ENCODE peak calls at places on chromosomes 5 and 9, in eight cellular contexts. One of them, this sample, is unnamed.

GRCh38 chr9:20683351-20684034 is 566 bp upstream of the FOCAD start:
- DNase-seq in adrenal gland: peak; percentile 92
- DNase-seq in left ventricle myocardium inferior: peak; percentile 54
- DNase-seq in PC-3: peak; percentile 17
- DNase-seq in ovary: peak; percentile 79
- DNase-seq in K562: peak; percentile 49
- DNase-seq in A549: peak; percentile 34
- DNase-seq in IMR-90: peak; percentile 70
- DNase-seq in this sample: peak; percentile 86

GRCh38 chr9:17414990-17415389 is 163.9 kb upstream of the SH3GL2 start:
- DNase-seq in adrenal gland: no peak
- DNase-seq in left ventricle myocardium inferior: no peak
- DNase-seq in PC-3: no peak
- DNase-seq in ovary: no peak
- DNase-seq in K562: no peak
- DNase-seq in A549: no peak
- DNase-seq in IMR-90: no peak
- DNase-seq in this sample: no peak

GRCh38 chr5:138659121-138659520 is 83.9 kb upstream of the HSPA9 start:
- DNase-seq in adrenal gland: no peak
- DNase-seq in left ventricle myocardium inferior: no peak
- DNase-seq in PC-3: no peak
- DNase-seq in ovary: no peak
- DNase-seq in K562: no peak
- DNase-seq in A549: no peak
- DNase-seq in IMR-90: no peak
- DNase-seq in this sample: no peak

GRCh38 chr5:151691706-151692105 is 5.0 kb upstream of the SPARC start:
- DNase-seq in adrenal gland: no peak
- DNase-seq in left ventricle myocardium inferior: no peak
- DNase-seq in PC-3: no peak
- DNase-seq in ovary: no peak
- DNase-seq in K562: no peak
- DNase-seq in A549: no peak
- DNase-seq in IMR-90: no peak
- DNase-seq in this sample: no peak

GRCh38 chr5:171589461-171589860 is 170.0 kb downstream of the FGF18 start:
- DNase-seq in adrenal gland: no peak
- DNase-seq in left ventricle myocardium inferior: no peak
- DNase-seq in PC-3: no peak
- DNase-seq in ovary: no peak
- DNase-seq in K562: no peak
- DNase-seq in A549: no peak
- DNase-seq in IMR-90: no peak
- DNase-seq in this sample: no peak

GRCh38 chr5:127006711-127007110 is 23.6 kb downstream of the MARCHF3 start:
- DNase-seq in adrenal gland: no peak
- DNase-seq in left ventricle myocardium inferior: no peak
- DNase-seq in PC-3: no peak
- DNase-seq in ovary: no peak
- DNase-seq in K562: no peak
- DNase-seq in A549: no peak
- DNase-seq in IMR-90: peak; percentile 73
- DNase-seq in this sample: no peak

GRCh38 chr9:127066060-127066774 is 56.2 kb downstream of the ANGPTL2 start:
- DNase-seq in adrenal gland: no peak
- DNase-seq in left ventricle myocardium inferior: no peak
- DNase-seq in PC-3: no peak
- DNase-seq in ovary: no peak
- DNase-seq in K562: no peak
- DNase-seq in A549: no peak
- DNase-seq in IMR-90: peak; percentile 60
- DNase-seq in this sample: no peak

GRCh38 chr9:111949919-111950318 is 53.3 kb downstream of the UGCG start:
- DNase-seq in adrenal gland: no peak
- DNase-seq in left ventricle myocardium inferior: no peak
- DNase-seq in PC-3: peak; percentile 51
- DNase-seq in ovary: no peak
- DNase-seq in K562: no peak
- DNase-seq in A549: no peak
- DNase-seq in IMR-90: peak; percentile 55
- DNase-seq in this sample: no peak

GRCh38 chr9:129853614-129854013 is 18.4 kb downstream of the USP20 start:
- DNase-seq in adrenal gland: no peak
- DNase-seq in left ventricle myocardium inferior: no peak
- DNase-seq in PC-3: no peak
- DNase-seq in ovary: no peak
- DNase-seq in K562: no peak
- DNase-seq in A549: no peak
- DNase-seq in IMR-90: no peak
- DNase-seq in this sample: no peak

GRCh38 chr9:114546851-114547250 is 40.7 kb upstream of the ATP6V1G1 start:
- DNase-seq in adrenal gland: no peak
- DNase-seq in left ventricle myocardium inferior: no peak
- DNase-seq in PC-3: no peak
- DNase-seq in ovary: no peak
- DNase-seq in K562: no peak
- DNase-seq in A549: no peak
- DNase-seq in IMR-90: no peak
- DNase-seq in this sample: no peak

GRCh38 chr9:81193362-81194339 is 495.7 kb downstream of the TLE1 start:
- DNase-seq in adrenal gland: no peak
- DNase-seq in left ventricle myocardium inferior: no peak
- DNase-seq in PC-3: peak; percentile 79
- DNase-seq in ovary: no peak
- DNase-seq in K562: no peak
- DNase-seq in A549: no peak
- DNase-seq in IMR-90: no peak
- DNase-seq in this sample: no peak

GRCh38 chr5:77972545-77973252 is 196.6 kb upstream of the TBCA start:
- DNase-seq in adrenal gland: no peak
- DNase-seq in left ventricle myocardium inferior: no peak
- DNase-seq in PC-3: no peak
- DNase-seq in ovary: no peak
- DNase-seq in K562: no peak
- DNase-seq in A549: no peak
- DNase-seq in IMR-90: no peak
- DNase-seq in this sample: no peak

GRCh38 chr9:21710792-21711191 is 91.6 kb upstream of the MTAP start:
- DNase-seq in adrenal gland: no peak
- DNase-seq in left ventricle myocardium inferior: no peak
- DNase-seq in PC-3: no peak
- DNase-seq in ovary: no peak
- DNase-seq in K562: no peak
- DNase-seq in A549: no peak
- DNase-seq in IMR-90: peak; percentile 60
- DNase-seq in this sample: no peak

GRCh38 chr5:65818592-65818991 is 96.6 kb downstream of the NLN start:
- DNase-seq in adrenal gland: no peak
- DNase-seq in left ventricle myocardium inferior: no peak
- DNase-seq in PC-3: no peak
- DNase-seq in ovary: no peak
- DNase-seq in K562: no peak
- DNase-seq in A549: no peak
- DNase-seq in IMR-90: no peak
- DNase-seq in this sample: no peak

GRCh38 chr9:127351182-127352166 is 45.5 kb upstream of the SLC2A8 start:
- DNase-seq in adrenal gland: no peak
- DNase-seq in left ventricle myocardium inferior: no peak
- DNase-seq in PC-3: no peak
- DNase-seq in ovary: no peak
- DNase-seq in K562: no peak
- DNase-seq in A549: no peak
- DNase-seq in IMR-90: no peak
- DNase-seq in this sample: no peak

GRCh38 chr5:14064841-14065240 is 78.3 kb upstream of the TRIO start:
- DNase-seq in adrenal gland: no peak
- DNase-seq in left ventricle myocardium inferior: no peak
- DNase-seq in PC-3: no peak
- DNase-seq in ovary: no peak
- DNase-seq in K562: no peak
- DNase-seq in A549: no peak
- DNase-seq in IMR-90: peak; percentile 67
- DNase-seq in this sample: no peak

GRCh38 chr5:96087939-96088338 is 126.3 kb upstream of the ELL2 start:
- DNase-seq in adrenal gland: no peak
- DNase-seq in left ventricle myocardium inferior: no peak
- DNase-seq in PC-3: no peak
- DNase-seq in ovary: no peak
- DNase-seq in K562: no peak
- DNase-seq in A549: no peak
- DNase-seq in IMR-90: no peak
- DNase-seq in this sample: no peak

GRCh38 chr5:164868761-164869160 is 1363.3 kb downstream of the MAT2B start:
- DNase-seq in adrenal gland: no peak
- DNase-seq in left ventricle myocardium inferior: no peak
- DNase-seq in PC-3: no peak
- DNase-seq in ovary: no peak
- DNase-seq in K562: no peak
- DNase-seq in A549: no peak
- DNase-seq in IMR-90: no peak
- DNase-seq in this sample: no peak

GRCh38 chr5:171272996-171273970 is 35.8 kb upstream of the TLX3 start:
- DNase-seq in adrenal gland: peak; percentile 4
- DNase-seq in left ventricle myocardium inferior: no peak
- DNase-seq in PC-3: peak; percentile 60
- DNase-seq in ovary: no peak
- DNase-seq in K562: peak; percentile 34
- DNase-seq in A549: no peak
- DNase-seq in IMR-90: peak; percentile 40
- DNase-seq in this sample: no peak

GRCh38 chr5:8019719-8020218 is 150.8 kb downstream of the MTRR start:
- DNase-seq in adrenal gland: no peak
- DNase-seq in left ventricle myocardium inferior: no peak
- DNase-seq in PC-3: no peak
- DNase-seq in ovary: no peak
- DNase-seq in K562: no peak
- DNase-seq in A549: no peak
- DNase-seq in IMR-90: no peak
- DNase-seq in this sample: no peak

GRCh38 chr9:136663311-136663679 is 579 bp downstream of the EGFL7 start:
- DNase-seq in adrenal gland: no peak
- DNase-seq in left ventricle myocardium inferior: no peak
- DNase-seq in PC-3: no peak
- DNase-seq in ovary: no peak
- DNase-seq in K562: no peak
- DNase-seq in A549: no peak
- DNase-seq in IMR-90: no peak
- DNase-seq in this sample: no peak
- H3K4me3 ChIP-seq in adrenal gland: peak overlapping the region; percentile 52
- H3K4me3 ChIP-seq in left ventricle myocardium inferior: peak overlapping the region; percentile 81
- H3K4me3 ChIP-seq in PC-3: no peak overlapping the region
- H3K4me3 ChIP-seq in ovary: peak overlapping the region; percentile 19
- H3K4me3 ChIP-seq in K562: peak overlapping the region; percentile 81
- H3K4me3 ChIP-seq in A549: no peak overlapping the region
- H3K4me3 ChIP-seq in IMR-90: no peak overlapping the region
- H3K4me3 ChIP-seq in this sample: peak overlapping the region; percentile 76

DNA sequence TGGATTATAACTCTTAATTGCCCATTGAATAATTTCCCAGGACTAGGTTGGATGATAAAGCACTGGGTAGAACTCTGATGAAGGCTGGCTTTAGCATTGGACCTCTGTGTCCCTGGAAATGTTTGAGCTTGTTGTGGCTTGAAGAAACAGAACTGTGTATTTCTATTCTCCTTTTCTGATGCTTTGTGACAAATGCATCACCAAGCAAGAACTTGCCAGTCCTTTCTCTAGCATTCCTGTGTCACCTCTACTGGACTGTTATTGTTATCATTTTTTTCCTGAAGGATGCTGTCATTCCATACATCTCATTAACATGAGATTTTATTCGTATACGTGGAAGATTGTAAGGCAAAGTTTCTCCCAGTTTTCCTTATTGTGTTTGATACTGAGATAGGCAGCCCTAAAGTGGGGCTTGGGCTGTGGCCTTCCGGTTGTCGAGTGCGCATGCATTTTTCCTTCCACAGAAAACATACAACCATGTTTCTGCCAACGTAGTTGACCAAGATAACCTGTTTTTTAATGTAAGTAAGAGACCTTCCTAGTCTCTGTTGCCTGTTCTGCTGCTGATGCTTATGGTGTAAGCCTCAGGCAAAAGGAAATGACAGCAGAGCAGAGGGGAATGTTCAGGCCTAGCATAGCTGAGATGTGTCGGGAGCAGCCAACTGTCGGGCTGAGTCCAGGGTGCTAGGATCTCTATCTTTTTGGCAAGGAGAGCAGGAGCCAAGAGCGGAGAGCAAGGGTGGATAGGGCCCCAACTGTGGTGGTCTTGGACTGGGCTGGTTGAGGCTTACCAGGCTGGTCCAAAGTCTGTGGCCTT is 2.3 kb downstream of the NTRK2 start:
- DNase-seq in adrenal gland: no peak
- DNase-seq in left ventricle myocardium inferior: no peak
- DNase-seq in PC-3: no peak
- DNase-seq in ovary: no peak
- DNase-seq in K562: no peak
- DNase-seq in A549: no peak
- DNase-seq in IMR-90: no peak
- DNase-seq in this sample: no peak
- H3K27ac ChIP-seq in adrenal gland: no peak overlapping the region
- H3K27ac ChIP-seq in left ventricle myocardium inferior: peak overlapping the region; percentile 61
- H3K27ac ChIP-seq in PC-3: no peak overlapping the region
- H3K27ac ChIP-seq in ovary: no peak overlapping the region
- H3K27ac ChIP-seq in K562: no peak overlapping the region
- H3K27ac ChIP-seq in A549: no peak overlapping the region
- H3K27ac ChIP-seq in IMR-90: no peak overlapping the region
- H3K27ac ChIP-seq in this sample: peak overlapping the region; percentile 87

DNA sequence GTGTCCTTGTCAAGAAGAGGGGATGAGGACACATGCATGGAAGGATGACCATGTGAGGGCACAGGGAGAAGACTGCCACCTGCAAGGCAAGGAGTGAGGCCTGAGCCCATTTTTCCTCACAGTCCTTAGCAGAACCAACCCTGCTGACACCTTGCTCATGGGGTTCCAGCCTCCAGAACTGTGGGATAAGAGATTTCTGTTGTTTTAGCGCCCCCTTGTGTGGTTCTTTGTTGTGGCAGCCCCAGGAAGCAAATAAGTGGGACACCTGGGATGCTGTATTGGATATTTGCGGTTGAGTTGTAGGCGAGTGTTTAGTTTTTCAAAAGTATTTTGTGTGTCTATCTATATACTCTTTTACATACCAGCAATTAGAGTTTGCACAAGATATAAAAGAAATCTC is 206.4 kb downstream of the NXNL2 start:
- DNase-seq in adrenal gland: no peak
- DNase-seq in left ventricle myocardium inferior: no peak
- DNase-seq in PC-3: peak; percentile 17
- DNase-seq in ovary: no peak
- DNase-seq in K562: peak; percentile 52
- DNase-seq in A549: no peak
- DNase-seq in IMR-90: no peak
- DNase-seq in this sample: no peak
- TF ChIP-seq CTCF in adrenal gland: no peak
- TF ChIP-seq CTCF in left ventricle myocardium inferior: no peak
- TF ChIP-seq CTCF in PC-3: peak; percentile 57
- TF ChIP-seq CTCF in ovary: no peak
- TF ChIP-seq CTCF in K562: peak; percentile 57
- TF ChIP-seq CTCF in A549: peak; percentile 44
- TF ChIP-seq CTCF in IMR-90: peak; percentile 34
- TF ChIP-seq CTCF in this sample: no peak

GRCh38 chr5:75214409-75214808 is 22.3 kb downstream of the ANKRD31 start:
- DNase-seq in adrenal gland: no peak
- DNase-seq in left ventricle myocardium inferior: no peak
- DNase-seq in PC-3: no peak
- DNase-seq in ovary: no peak
- DNase-seq in K562: no peak
- DNase-seq in A549: no peak
- DNase-seq in IMR-90: no peak
- DNase-seq in this sample: no peak

GRCh38 chr5:75214928-75215327 is 21.8 kb downstream of the ANKRD31 start:
- DNase-seq in adrenal gland: no peak
- DNase-seq in left ventricle myocardium inferior: no peak
- DNase-seq in PC-3: no peak
- DNase-seq in ovary: no peak
- DNase-seq in K562: no peak
- DNase-seq in A549: no peak
- DNase-seq in IMR-90: no peak
- DNase-seq in this sample: no peak
- H3K4me3 ChIP-seq in adrenal gland: no peak overlapping the region
- H3K4me3 ChIP-seq in left ventricle myocardium inferior: no peak overlapping the region
- H3K4me3 ChIP-seq in PC-3: no peak overlapping the region
- H3K4me3 ChIP-seq in ovary: no peak overlapping the region
- H3K4me3 ChIP-seq in K562: no peak overlapping the region
- H3K4me3 ChIP-seq in A549: no peak overlapping the region
- H3K4me3 ChIP-seq in IMR-90: no peak overlapping the region
- H3K4me3 ChIP-seq in this sample: no peak overlapping the region

This sample was measured in coronary artery.